ENCODE peak calls at places on chromosomes 6 and 20, in nine cellular contexts. M is ovary, Y is Calu3, L is esophagus muscularis mucosa, S is H9, A is ascending aorta, D is fibroblast of pulmonary artery, W is heart right ventricle, Z is astrocyte of the spinal cord. T is an unnamed sample.

GRCh38 chr6:138509371-138509770 is 10.1 kb upstream of the NHSL1 start:
- DNase-seq in A (no peak), L (no peak), Y (peak; percentile 54), D (peak; percentile 68), S (no peak), Z (peak; percentile 45), W (no peak), M (no peak), T (peak; percentile 64)

GRCh38 chr6:128518531-128519131 is 1.8 kb downstream of the PTPRK start:
- DNase-seq in Y (no peak), A (no peak), Z (no peak), M (no peak), S (no peak), W (no peak), L (no peak), D (no peak), T (peak; percentile 38)

GRCh38 chr6:101080597-101080996 is 199.5 kb upstream of the ASCC3 start:
- DNase-seq in D (peak; percentile 66), Z (no peak), Y (no peak), M (no peak), S (no peak), L (no peak), A (no peak), W (no peak), T (peak; percentile 90)

GRCh38 chr20:4130404-4131189 is 115.2 kb upstream of the RNF24 start:
- DNase-seq in M (no peak), A (no peak), L (no peak), D (peak; percentile 41), Y (peak; percentile 57), Z (peak; percentile 64), S (no peak), W (no peak), T (peak; percentile 75)

GRCh38 chr6:10048370-10049297 is 366.2 kb downstream of the TFAP2A start:
- DNase-seq in M (no peak), A (no peak), W (no peak), Y (peak; percentile 49), Z (no peak), L (no peak), S (no peak), D (no peak), T (no peak)

GRCh38 chr20:2385026-2385425 is 4.3 kb downstream of the TGM6 start:
- DNase-seq in A (no peak), D (no peak), M (no peak), L (no peak), Y (no peak), W (no peak), S (no peak), Z (no peak), T (no peak)

GRCh38 chr6:44198684-44199083 is 18.0 kb upstream of the MYMX start:
- DNase-seq in W (no peak), A (no peak), S (no peak), Z (no peak), D (no peak), Y (no peak), L (no peak), M (no peak), T (no peak)

GRCh38 chr20:61385316-61385715 is 133.3 kb downstream of the CDH4 start:
- DNase-seq in Z (no peak), S (no peak), A (no peak), W (no peak), L (no peak), Y (no peak), D (no peak), M (no peak), T (no peak)

GRCh38 chr6:43924222-43924702 is 154.3 kb downstream of the VEGFA start:
- DNase-seq in Y (no peak), L (no peak), A (no peak), Z (peak; percentile 45), M (no peak), W (no peak), D (no peak), S (no peak), T (no peak)

GRCh38 chr6:137536104-137536773 is 42.0 kb upstream of the OLIG3 start:
- DNase-seq in Z (no peak), W (no peak), S (no peak), M (no peak), D (no peak), L (no peak), Y (no peak), A (no peak), T (no peak)

GRCh38 chr20:3667434-3668037 is 4.3 kb upstream of the GFRA4 start:
- DNase-seq in L (no peak), Z (no peak), A (no peak), D (no peak), Y (no peak), M (no peak), W (no peak), S (no peak), T (no peak)

GRCh38 chr6:164693934-164694333 is 615.5 kb downstream of the C6orf118 start:
- DNase-seq in L (no peak), M (no peak), D (peak; percentile 50), S (no peak), W (no peak), Y (peak; percentile 7), A (no peak), Z (peak; percentile 75), T (no peak)

GRCh38 chr6:89952696-89953095 is 58.4 kb downstream of the GJA10 start:
- DNase-seq in W (no peak), M (no peak), D (peak; percentile 26), Z (peak; percentile 90), A (no peak), Y (no peak), L (no peak), S (no peak), T (peak; percentile 83)

GRCh38 chr20:11080010-11080409 is 406.2 kb upstream of the JAG1 start:
- DNase-seq in S (no peak), D (peak; percentile 14), W (no peak), Z (no peak), A (no peak), Y (no peak), L (no peak), M (no peak), T (no peak)

GRCh38 chr6:16836186-16836981 is 75.1 kb upstream of the ATXN1 start:
- DNase-seq in M (no peak), L (no peak), Z (peak; percentile 30), Y (no peak), A (no peak), D (no peak), S (no peak), W (no peak), T (no peak)

GRCh38 chr6:170583736-170584180 is 679 bp downstream of the PDCD2 start:
- DNase-seq in D (peak; percentile 10), S (no peak), M (no peak), L (no peak), Z (peak; percentile 32), Y (no peak), W (no peak), A (no peak), T (no peak)

GRCh38 chr6:170584954-170585498 is 589 bp upstream of the PDCD2 start:
- DNase-seq in A (no peak), Z (no peak), D (no peak), M (no peak), L (no peak), W (no peak), S (peak; percentile 56), Y (peak; percentile 3), T (peak; percentile 67)

GRCh38 chr6:170578909-170579308 is 5.5 kb downstream of the PDCD2 start:
- DNase-seq in A (no peak), W (no peak), M (no peak), D (no peak), S (no peak), Z (no peak), L (no peak), Y (no peak), T (no peak)

DNA sequence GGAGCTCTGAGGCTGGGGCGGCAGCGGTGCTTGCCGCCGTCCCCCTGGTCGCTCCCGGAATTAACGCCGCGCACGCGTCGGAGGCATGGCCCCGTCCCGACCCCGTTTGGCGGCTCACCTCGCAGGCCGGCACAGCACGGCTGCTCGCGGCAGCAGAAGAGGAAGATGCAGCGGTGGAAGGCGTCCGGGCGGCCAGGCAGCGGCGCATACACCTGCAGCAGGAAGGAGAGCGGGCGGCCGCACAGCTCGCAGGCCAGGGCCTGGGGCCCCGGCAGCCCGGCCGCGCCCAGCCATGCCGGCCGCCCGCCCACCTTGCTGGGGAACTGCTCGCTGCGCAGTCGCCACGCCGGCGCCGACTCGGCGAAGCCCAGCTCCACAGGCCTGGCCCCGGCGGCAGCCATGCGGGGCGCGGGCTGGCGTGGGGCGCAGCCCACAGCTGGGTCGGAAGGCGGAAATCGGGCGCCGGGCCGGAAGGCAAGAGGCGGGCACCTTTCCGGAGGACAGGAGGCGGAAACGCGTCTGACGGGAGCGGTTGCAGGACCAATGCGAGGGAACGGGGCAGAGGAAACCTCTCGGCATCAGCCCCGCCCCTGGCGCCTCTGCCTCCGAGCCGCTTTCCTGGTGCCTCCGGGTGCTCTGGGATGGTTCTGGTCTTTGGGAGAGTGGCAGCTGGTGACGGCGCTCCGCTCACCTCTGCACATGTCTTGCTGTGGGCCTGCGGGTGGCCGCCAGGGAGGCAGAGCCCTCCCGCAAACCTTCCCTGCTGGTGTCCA is at the start of gene PDCD2:
- DNase-seq in S (peak; percentile 94), L (peak; percentile 96), Y (peak; percentile 87), Z (peak; percentile 88), D (peak; percentile 89), W (peak; percentile 92), A (peak; percentile 57), M (peak; percentile 85), T (peak; percentile 96)
- TF ChIP-seq CTCF in S (no peak), L (no peak), Y (no peak), Z (no peak), D (no peak), W (no peak), A (no peak), M (no peak), T (no peak)

GRCh38 chr6:72941263-72941662 is 284.0 kb downstream of the KHDC1L start:
- DNase-seq in Z (no peak), M (no peak), W (no peak), S (no peak), L (no peak), D (no peak), Y (no peak), A (no peak), T (no peak)
- TF ChIP-seq CTCF in Z (no peak), M (no peak), W (no peak), S (no peak), L (no peak), D (no peak), Y (no peak), A (no peak), T (no peak)

GRCh38 chr20:12531626-12532025 is 477.1 kb upstream of the SPTLC3 start:
- DNase-seq in L (no peak), W (no peak), A (no peak), D (no peak), Z (no peak), M (no peak), S (no peak), Y (no peak), T (no peak)
- TF ChIP-seq CTCF in L (no peak), W (no peak), A (no peak), D (no peak), Z (no peak), M (no peak), S (no peak), Y (no peak), T (no peak)

GRCh38 chr6:75850026-75850385 is 101.0 kb downstream of the MYO6 start:
- DNase-seq in L (no peak), M (no peak), W (no peak), Y (peak; percentile 9), Z (no peak), S (no peak), A (no peak), D (peak; percentile 25), T (peak; percentile 19)
- TF ChIP-seq CTCF in L (no peak), M (no peak), W (no peak), Y (no peak), Z (no peak), S (no peak), A (no peak), D (no peak), T (no peak)

GRCh38 chr6:169023161-169023874 is 230.3 kb downstream of the THBS2 start:
- DNase-seq in Y (no peak), M (no peak), S (no peak), W (no peak), A (no peak), D (no peak), Z (no peak), L (peak; percentile 50), T (no peak)
- TF ChIP-seq CTCF in Y (no peak), M (no peak), S (no peak), W (no peak), A (no peak), D (no peak), Z (no peak), L (no peak), T (no peak)